ENCODE peak calls at places on chromosomes 12 and 14, in seven cellular contexts. F is colonic mucosa; K is ureter; W is right lobe of liver; P is 8988T; D is GM10248; O is stimulated activated CD4-positive, alpha-beta T cell treated with anti-CD3 and anti-CD28 coated beads, Interleukin-12 subunit alpha, Interleukin-12 subunit beta, amount 100 ng/mL, for 4 hours. G is an unnamed sample.

GRCh38 chr12:55933158-55933798 is 2.3 kb downstream of the DGKA start:
- DNase-seq in W (no peak), P (peak; percentile 72), K (peak; percentile 79), F (peak; percentile 76), D (no peak), O (no peak), G (no peak)

GRCh38 chr14:68309121-68309520 is 483.7 kb downstream of the ZFP36L1 start:
- DNase-seq in D (no peak), F (no peak), K (no peak), W (no peak), P (no peak), O (no peak), G (no peak)

GRCh38 chr12:90631581-90631980 is 323.4 kb downstream of the CCER1 start:
- DNase-seq in P (no peak), K (no peak), D (no peak), W (no peak), O (no peak), F (no peak), G (no peak)

GRCh38 chr12:92363295-92364146 is 217.9 kb upstream of the BTG1 start:
- DNase-seq in D (peak; percentile 61), W (peak; percentile 30), O (peak; percentile 12), F (peak; percentile 39), P (no peak), K (no peak), G (no peak)

GRCh38 chr14:75510547-75510946 is 11.7 kb upstream of the BATF start:
- DNase-seq in P (no peak), K (no peak), W (no peak), F (no peak), D (no peak), O (no peak), G (no peak)

GRCh38 chr14:72685456-72685855 is 208.4 kb downstream of the DPF3 start:
- DNase-seq in K (no peak), F (no peak), P (no peak), D (no peak), O (no peak), W (no peak), G (no peak)

GRCh38 chr12:39297946-39298345 is 145.0 kb downstream of the KIF21A start:
- DNase-seq in K (no peak), W (no peak), P (no peak), D (no peak), F (no peak), O (no peak), G (no peak)

GRCh38 chr12:104498211-104498801 is 41.6 kb downstream of the CHST11 start:
- DNase-seq in P (no peak), D (no peak), K (no peak), F (no peak), W (no peak), O (no peak), G (no peak)

GRCh38 chr12:89064151-89064550 is 288.1 kb downstream of the DUSP6 start:
- DNase-seq in O (no peak), P (no peak), K (no peak), W (no peak), D (no peak), F (no peak), G (no peak)

GRCh38 chr14:22976620-22977433 is 5.5 kb downstream of the AJUBA start:
- DNase-seq in K (no peak), W (no peak), D (no peak), O (no peak), P (no peak), F (peak; percentile 76), G (peak; percentile 96)

GRCh38 chr14:77980475-77981321 is 180.8 kb downstream of the ADCK1 start:
- DNase-seq in D (no peak), K (no peak), F (peak; percentile 36), P (no peak), O (no peak), W (peak; percentile 32), G (peak; percentile 56)

GRCh38 chr14:94601961-94602391 is 10.2 kb upstream of the SERPINA3 start:
- DNase-seq in O (no peak), K (peak; percentile 74), P (peak; percentile 35), D (no peak), F (peak; percentile 58), W (no peak), G (no peak)

GRCh38 chr12:99005601-99006000 is 360.5 kb downstream of the APAF1 start:
- DNase-seq in F (no peak), K (no peak), W (no peak), P (no peak), D (no peak), O (no peak), G (no peak)

GRCh38 chr14:106277503-106277902 is 751.1 kb downstream of the TMEM121 start:
- DNase-seq in F (no peak), K (no peak), P (no peak), D (peak; percentile 24), O (peak; percentile 34), W (no peak), G (peak; percentile 4)

GRCh38 chr14:90040411-90040810 is 21.4 kb upstream of the KCNK13 start:
- DNase-seq in O (no peak), W (no peak), P (no peak), D (no peak), K (no peak), F (no peak), G (no peak)

GRCh38 chr12:66819587-66819986 is 140.7 kb upstream of the GRIP1 start:
- DNase-seq in O (no peak), D (no peak), K (no peak), F (no peak), P (no peak), W (no peak), G (no peak)

GRCh38 chr14:93019970-93020369 is 95.8 kb downstream of the ITPK1 start:
- DNase-seq in W (no peak), K (no peak), D (no peak), O (no peak), F (no peak), P (no peak), G (no peak)

GRCh38 chr14:77022219-77022852 is 6.2 kb downstream of the IRF2BPL start:
- DNase-seq in K (no peak), P (no peak), F (peak; percentile 72), D (peak; percentile 51), W (no peak), O (no peak), G (peak; percentile 86)

GRCh38 chr12:103657331-103657730 is 70.3 kb downstream of the STAB2 start:
- DNase-seq in D (no peak), F (no peak), K (no peak), O (no peak), P (no peak), W (no peak), G (no peak)

G was measured in NCI-H526 treated with DMSO at 0.1 percent for 48 hours.